ENCODE peak calls at places on chromosomes 1 and 21, in six cellular contexts. W is small intestine; K is HAP-1; P is A549; G is CD4-positive, alpha-beta memory T cell; A is upper lobe of left lung. I is an unnamed sample. For H3K4me1, the result is how much of the 10 kb centered on the place peaks cover.

GRCh38 chr21:33152228-33153130 is 77.3 kb upstream of the IFNAR2 start:
- DNase-seq in A (peak), W (no peak), G (no peak), K (no peak), P (no peak), I (no peak)

GRCh38 chr1:121586369-121587229 is 401.8 kb downstream of the SRGAP2C start:
- DNase-seq in P (no peak), K (no peak), A (no peak), G (no peak), W (peak), I (no peak)

GRCh38 chr1:94709891-94710581 is 110.1 kb upstream of the SLC44A3 start:
- DNase-seq in K (no peak), A (no peak), G (no peak), W (no peak), P (no peak), I (no peak)

GRCh38 chr1:213681788-213682340 is 305.9 kb upstream of the PROX1 start:
- DNase-seq in P (no peak), K (no peak), G (no peak), A (no peak), W (no peak), I (no peak)

GRCh38 chr21:41316641-41317392 is at the start of gene FAM3B:
- DNase-seq in A (peak), W (peak), P (no peak), K (no peak), G (no peak), I (no peak)

GRCh38 chr1:99115231-99115630 is 110.6 kb upstream of the PLPPR5 start:
- DNase-seq in P (no peak), W (no peak), G (no peak), K (no peak), A (no peak), I (no peak)

GRCh38 chr1:199046618-199047017 is 407.8 kb downstream of the PTPRC start:
- DNase-seq in P (no peak), W (no peak), A (no peak), K (no peak), G (no peak), I (no peak)

GRCh38 chr21:45920824-45921600 is 60.6 kb upstream of the COL6A1 start:
- DNase-seq in A (no peak), G (no peak), P (no peak), K (no peak), W (no peak), I (no peak)

GRCh38 chr21:26846036-26846931 is 1.1 kb upstream of the ADAMTS1 start:
- DNase-seq in A (peak), W (peak), G (no peak), P (no peak), K (peak), I (peak)

GRCh38 chr1:209106237-209106741 is 477.2 kb upstream of the CAMK1G start:
- DNase-seq in G (no peak), P (no peak), A (peak), W (no peak), K (no peak), I (no peak)

GRCh38 chr1:220789532-220790147 is 2.9 kb downstream of the MTARC1 start:
- DNase-seq in A (no peak), W (no peak), K (no peak), G (no peak), P (no peak), I (no peak)

GRCh38 chr1:53580739-53581475 is 121.7 kb downstream of the DMRTB1 start:
- DNase-seq in G (no peak), P (no peak), A (no peak), K (no peak), W (no peak), I (no peak)

GRCh38 chr1:54969879-54970278 is 10.5 kb upstream of the TMEM61 start:
- DNase-seq in W (no peak), K (no peak), P (no peak), A (no peak), G (no peak), I (no peak)

GRCh38 chr1:24154215-24154614 is 11.3 kb upstream of the IL22RA1 start:
- DNase-seq in A (no peak), K (peak), W (no peak), G (no peak), P (no peak), I (no peak)

GRCh38 chr1:39098569-39099250 is 72.6 kb downstream of the NDUFS5 start:
- DNase-seq in K (peak), P (peak), A (no peak), W (peak), G (peak), I (peak)

GRCh38 chr1:96521994-96522760 is 199.4 kb upstream of the PTBP2 start:
- DNase-seq in W (no peak), K (peak), P (peak), A (no peak), G (no peak), I (no peak)

GRCh38 chr1:155910621-155911121 is 478 bp downstream of the RIT1 start:
- DNase-seq in A (no peak), G (no peak), K (peak), W (peak), P (no peak), I (no peak)

GRCh38 chr1:44144962-44145756 is 3.7 kb upstream of the KLF18 start:
- DNase-seq in G (no peak), K (no peak), A (no peak), W (no peak), P (no peak), I (no peak)

GRCh38 chr1:31224102-31224501 is 15.6 kb downstream of the NKAIN1 start:
- DNase-seq in G (no peak), K (no peak), A (no peak), P (no peak), W (peak), I (no peak)

GRCh38 chr1:62823556-62823955 is 39.6 kb downstream of the ATG4C start:
- DNase-seq in G (no peak), K (peak), P (no peak), A (no peak), W (no peak), I (no peak)

GRCh38 chr1:77900687-77901293 is 12.4 kb downstream of the NEXN start:
- DNase-seq in K (peak), W (peak), A (no peak), P (peak), G (no peak), I (no peak)

GRCh38 chr1:213983589-213984386 is 4.0 kb upstream of the PROX1 start:
- DNase-seq in K (no peak), W (no peak), G (no peak), A (peak), P (no peak), I (no peak)

GRCh38 chr1:64974288-64974825 is 8.0 kb upstream of the JAK1 start:
- DNase-seq in W (no peak), A (no peak), P (no peak), G (no peak), K (no peak), I (no peak)

GRCh38 chr1:26132128-26132824 is 20.7 kb downstream of the PDIK1L start:
- DNase-seq in K (no peak), W (peak), G (no peak), P (no peak), A (no peak), I (no peak)

GRCh38 chr1:58255192-58255591 is 291.3 kb downstream of the OMA1 start:
- DNase-seq in W (no peak), A (no peak), K (no peak), G (no peak), P (no peak), I (no peak)

GRCh38 chr1:179875606-179876288 is 1.9 kb downstream of the TOR1AIP2 start:
- DNase-seq in A (no peak), W (no peak), K (no peak), P (no peak), G (no peak), I (no peak)

GRCh38 chr1:240672132-240672811 is 60.3 kb upstream of the GREM2 start:
- DNase-seq in K (no peak), P (no peak), W (no peak), G (no peak), A (no peak), I (no peak)

GRCh38 chr1:8571200-8571984 is 246.0 kb downstream of the RERE start:
- DNase-seq in K (peak), G (no peak), W (peak), A (no peak), P (no peak), I (no peak)

GRCh38 chr1:152186556-152187285 is 27.7 kb upstream of the RPTN start:
- DNase-seq in K (no peak), G (no peak), W (no peak), P (no peak), A (no peak), I (no peak)

GRCh38 chr1:81714636-81715035 is 86.1 kb upstream of the ADGRL2 start:
- DNase-seq in W (no peak), P (no peak), A (no peak), K (no peak), G (no peak), I (no peak)

DNA sequence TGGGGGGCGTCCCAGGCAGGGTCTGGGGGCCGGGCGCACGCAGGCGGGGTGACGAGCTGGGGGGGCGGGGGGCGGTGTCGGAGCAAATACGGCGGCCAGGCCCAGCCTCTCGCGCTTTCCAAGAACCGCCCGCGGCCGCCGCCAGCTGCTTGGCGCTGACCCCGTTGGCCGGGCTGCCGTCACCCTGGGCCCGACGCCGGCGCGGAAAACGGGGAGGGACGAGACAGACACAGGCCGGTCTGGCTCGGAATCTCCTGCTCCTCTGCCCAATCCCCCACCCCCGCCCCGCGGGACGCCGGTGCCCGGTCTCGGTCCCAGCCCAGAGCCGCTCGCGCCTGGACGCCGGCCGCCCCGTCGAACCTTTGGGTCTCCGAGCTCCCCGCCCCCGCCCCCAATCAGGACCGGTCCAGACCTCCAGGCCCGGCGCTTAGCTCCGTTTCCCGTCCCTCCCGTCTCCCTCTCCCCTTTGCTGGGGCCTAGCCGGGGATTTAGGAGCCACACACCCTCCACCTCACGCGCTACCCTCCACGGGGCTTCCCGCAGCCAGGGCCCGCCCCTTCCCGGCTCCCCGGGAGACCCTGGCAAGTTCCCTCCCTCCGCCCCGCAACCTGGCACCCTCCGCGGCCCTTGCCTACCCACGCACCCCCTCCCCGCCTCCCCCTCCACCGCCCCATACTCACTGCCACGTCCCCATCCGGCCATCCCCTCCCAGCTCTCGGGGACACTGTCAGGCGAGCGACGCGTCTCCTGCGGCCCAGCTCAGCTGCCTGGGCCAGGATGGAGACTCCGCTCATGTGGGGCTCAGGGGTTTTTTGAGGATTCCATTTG is 794 bp upstream of the MMP23B start:
- DNase-seq in W (no peak), A (peak), G (no peak), P (no peak), K (no peak), I (peak)
- H3K4me3 ChIP-seq in W (peak), A (peak), G (no peak), P (no peak), K (no peak), I (peak)

GRCh38 chr1:16145030-16145987 is 10.6 kb downstream of the EPHA2 start:
- DNase-seq in K (no peak), P (peak), G (no peak), W (peak), A (peak), I (peak)

GRCh38 chr1:16143005-16143565 is 12.8 kb downstream of the EPHA2 start:
- DNase-seq in W (no peak), P (no peak), K (no peak), G (no peak), A (no peak), I (no peak)

GRCh38 chr1:16143566-16144324 is 12.1 kb downstream of the EPHA2 start:
- DNase-seq in G (no peak), K (no peak), P (peak), W (peak), A (peak), I (no peak)

GRCh38 chr1:16145988-16146887 is 9.6 kb downstream of the EPHA2 start:
- DNase-seq in W (no peak), P (peak), K (no peak), A (no peak), G (no peak), I (peak)

GRCh38 chr1:16144325-16145029 is 11.4 kb downstream of the EPHA2 start:
- DNase-seq in W (no peak), A (no peak), G (no peak), K (no peak), P (peak), I (no peak)
- H3K4me1 ChIP-seq in W (under half), A (half or more), G (under half), K (under half), P (half or more), I (under half)

DNA sequence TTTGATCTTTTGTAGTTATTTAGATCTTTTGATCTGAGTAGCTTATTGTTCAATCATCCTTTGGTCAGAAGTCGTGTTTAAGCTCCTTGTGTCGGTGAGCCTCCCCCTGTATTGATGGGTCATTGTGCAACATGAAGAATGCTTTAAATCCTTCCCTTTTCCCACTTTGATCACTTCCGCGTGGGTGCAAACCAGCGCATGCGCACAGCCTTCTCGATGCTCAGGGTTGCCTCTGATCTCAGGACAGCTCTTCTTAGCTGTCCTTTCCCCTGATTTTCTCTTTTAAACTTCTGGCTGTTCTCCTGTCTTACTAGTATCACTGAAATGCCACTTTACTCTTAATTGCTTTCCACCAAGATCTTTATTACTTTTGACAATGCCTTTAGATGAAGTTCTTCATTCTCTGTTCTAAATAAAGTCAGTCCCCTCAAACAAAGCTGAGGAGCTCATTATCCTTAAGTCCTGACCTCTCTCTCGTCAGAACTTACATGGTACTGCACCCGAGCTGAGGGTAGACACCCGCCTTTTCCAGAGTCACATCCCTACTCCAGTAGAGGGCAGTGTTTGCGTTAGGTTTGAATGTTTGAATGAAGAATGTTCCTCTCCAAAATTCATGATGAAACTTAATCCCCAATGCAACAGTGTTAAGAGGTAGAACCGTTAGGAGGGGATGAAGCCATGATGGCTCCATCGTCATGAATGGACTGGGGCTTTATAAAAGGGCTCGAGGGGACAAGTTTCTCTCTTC is 547.9 kb upstream of the TMPRSS15 start:
- DNase-seq in K (peak), W (peak), P (no peak), G (no peak), A (no peak), I (no peak)
- H3K4me3 ChIP-seq in K (no peak), W (no peak), P (no peak), G (no peak), A (no peak), I (no peak)

DNA sequence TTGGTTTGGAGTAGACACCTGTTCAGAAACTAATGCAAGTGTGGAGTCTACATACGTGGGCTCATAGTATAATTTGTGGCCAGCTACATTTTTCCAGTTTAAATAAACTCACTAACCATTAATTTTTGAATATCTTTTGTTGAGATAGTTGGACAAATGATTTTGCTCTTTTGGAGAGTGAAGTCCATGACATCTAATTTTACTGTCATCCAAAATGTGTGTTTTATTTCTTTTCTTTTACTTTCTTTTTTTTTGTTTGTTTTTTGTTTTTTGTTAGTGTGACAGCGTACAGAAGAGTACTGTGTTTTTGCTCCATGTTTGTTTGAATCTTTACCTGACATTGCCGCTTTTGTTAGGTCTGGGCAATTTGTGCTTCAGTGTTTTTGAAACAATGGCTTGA is 5.0 kb downstream of the RBM15 start:
- DNase-seq in P (no peak), G (no peak), W (no peak), A (no peak), K (no peak), I (no peak)
- H3K4me1 ChIP-seq in P (half or more), G (half or more), W (under half), A (half or more), K (half or more), I (half or more)

DNA sequence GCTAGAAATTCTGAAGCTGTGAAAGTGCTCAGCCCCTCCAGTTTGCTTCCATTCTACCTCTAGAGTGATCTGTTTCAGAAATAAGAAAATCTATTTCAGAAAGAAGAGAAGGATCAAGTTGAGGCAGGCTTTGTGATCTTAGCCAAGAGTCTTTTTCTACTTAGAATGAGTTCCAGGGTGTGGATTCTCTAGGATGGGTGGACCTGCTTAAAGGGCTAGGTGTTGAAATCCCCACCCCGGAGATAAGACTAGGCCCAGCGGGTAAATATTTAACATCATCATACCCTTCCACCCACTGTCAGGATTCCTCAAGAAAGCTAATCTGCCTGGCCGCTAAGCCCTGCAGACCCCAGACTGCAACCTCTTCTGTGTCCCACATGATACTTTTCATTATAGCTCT is 5.8 kb downstream of the IGSF9 start:
- DNase-seq in W (peak), G (no peak), A (no peak), K (no peak), P (no peak), I (no peak)
- H3K4me3 ChIP-seq in W (no peak), G (no peak), A (no peak), K (no peak), P (no peak), I (no peak)

GRCh38 chr1:66334311-66334710 is 199.6 kb upstream of the SGIP1 start:
- DNase-seq in G (no peak), W (no peak), A (no peak), P (no peak), K (peak), I (no peak)

GRCh38 chr1:66330711-66331110 is 203.2 kb upstream of the SGIP1 start:
- DNase-seq in G (peak), A (no peak), K (no peak), P (no peak), W (peak), I (no peak)

GRCh38 chr1:66333463-66334232 is 200.3 kb upstream of the SGIP1 start:
- DNase-seq in W (no peak), G (no peak), P (no peak), K (no peak), A (no peak), I (no peak)

GRCh38 chr1:66331641-66332523 is 202.1 kb upstream of the SGIP1 start:
- DNase-seq in G (peak), W (peak), A (no peak), P (peak), K (peak), I (peak)

GRCh38 chr1:66332524-66332853 is 201.5 kb upstream of the SGIP1 start:
- DNase-seq in A (no peak), P (no peak), W (no peak), K (no peak), G (no peak), I (no peak)
- H3K4me1 ChIP-seq in A (half or more), P (under half), W (under half), K (under half), G (half or more), I (under half)

GRCh38 chr1:41662061-41662655 is 177.7 kb upstream of the EDN2 start:
- DNase-seq in P (no peak), G (peak), W (peak), A (peak), K (peak), I (peak)

GRCh38 chr1:41661428-41662060 is 177.1 kb upstream of the EDN2 start:
- DNase-seq in A (peak), K (no peak), G (no peak), P (no peak), W (no peak), I (no peak)

GRCh38 chr1:41659903-41660302 is 175.4 kb upstream of the EDN2 start:
- DNase-seq in W (no peak), G (no peak), K (no peak), A (no peak), P (no peak), I (no peak)

GRCh38 chr1:41659159-41659495 is 174.6 kb upstream of the EDN2 start:
- DNase-seq in P (no peak), A (no peak), W (no peak), G (no peak), K (no peak), I (no peak)

GRCh38 chr1:41660570-41661427 is 176.3 kb upstream of the EDN2 start:
- DNase-seq in K (no peak), G (no peak), P (no peak), W (no peak), A (no peak), I (no peak)
- H3K4me3 ChIP-seq in K (peak), G (peak), P (peak), W (no peak), A (peak), I (peak)

I was measured in psoas muscle.